ENCODE peak calls at places on chromosomes 1 and 21, in eight cellular contexts. D is endothelial cell of umbilical vein; U is choroid plexus epithelial cell; J is BE2C; B is AG04450; H is ovary; G is K562; Q is Jurkat, Clone E6-1. P is an unnamed sample.

GRCh38 chr1:174883361-174883760 is 116.4 kb upstream of the CACYBP start:
- DNase-seq in U (peak), H (no peak), J (no peak), B (no peak), G (no peak), D (peak), Q (no peak), P (peak)

GRCh38 chr1:39960461-39960958 is 5.6 kb downstream of the MFSD2A start:
- DNase-seq in D (no peak), G (peak), B (no peak), U (no peak), H (peak), Q (peak), J (peak), P (peak)

GRCh38 chr1:52193985-52194384 is 52.1 kb downstream of the ZFYVE9 start:
- DNase-seq in G (no peak), Q (no peak), U (no peak), J (no peak), D (no peak), H (no peak), B (no peak), P (no peak)

GRCh38 chr21:39034590-39035536 is 148.4 kb downstream of the PSMG1 start:
- DNase-seq in J (no peak), U (no peak), B (no peak), D (no peak), Q (no peak), H (no peak), G (no peak), P (no peak)

GRCh38 chr1:31372961-31373896 is at the start of gene FABP3:
- DNase-seq in U (peak), D (peak), G (peak), Q (no peak), B (no peak), J (peak), H (peak), P (no peak)

GRCh38 chr1:5955479-5955977 is 36.7 kb downstream of the NPHP4 start:
- DNase-seq in U (no peak), Q (no peak), G (no peak), H (no peak), B (no peak), J (no peak), D (no peak), P (no peak)

GRCh38 chr1:183810172-183810571 is 5.3 kb downstream of the RGL1 start:
- DNase-seq in J (no peak), B (no peak), Q (no peak), H (no peak), U (no peak), D (no peak), G (no peak), P (no peak)

GRCh38 chr1:52368383-52369172 is 2.6 kb upstream of the CC2D1B start:
- DNase-seq in Q (no peak), G (no peak), H (peak), D (peak), U (peak), B (no peak), J (peak), P (peak)

GRCh38 chr1:53521900-53522552 is 62.8 kb downstream of the DMRTB1 start:
- DNase-seq in B (no peak), D (no peak), U (no peak), H (no peak), Q (no peak), J (peak), G (no peak), P (no peak)

GRCh38 chr1:1068374-1069060 is 5.6 kb downstream of the RNF223 start:
- DNase-seq in U (no peak), B (no peak), D (no peak), J (no peak), G (no peak), Q (no peak), H (no peak), P (peak)
- H3K4me3 ChIP-seq in U (peak), B (peak), D (no peak), J (no peak), G (peak), Q (peak), H (peak), P (peak)

DNA sequence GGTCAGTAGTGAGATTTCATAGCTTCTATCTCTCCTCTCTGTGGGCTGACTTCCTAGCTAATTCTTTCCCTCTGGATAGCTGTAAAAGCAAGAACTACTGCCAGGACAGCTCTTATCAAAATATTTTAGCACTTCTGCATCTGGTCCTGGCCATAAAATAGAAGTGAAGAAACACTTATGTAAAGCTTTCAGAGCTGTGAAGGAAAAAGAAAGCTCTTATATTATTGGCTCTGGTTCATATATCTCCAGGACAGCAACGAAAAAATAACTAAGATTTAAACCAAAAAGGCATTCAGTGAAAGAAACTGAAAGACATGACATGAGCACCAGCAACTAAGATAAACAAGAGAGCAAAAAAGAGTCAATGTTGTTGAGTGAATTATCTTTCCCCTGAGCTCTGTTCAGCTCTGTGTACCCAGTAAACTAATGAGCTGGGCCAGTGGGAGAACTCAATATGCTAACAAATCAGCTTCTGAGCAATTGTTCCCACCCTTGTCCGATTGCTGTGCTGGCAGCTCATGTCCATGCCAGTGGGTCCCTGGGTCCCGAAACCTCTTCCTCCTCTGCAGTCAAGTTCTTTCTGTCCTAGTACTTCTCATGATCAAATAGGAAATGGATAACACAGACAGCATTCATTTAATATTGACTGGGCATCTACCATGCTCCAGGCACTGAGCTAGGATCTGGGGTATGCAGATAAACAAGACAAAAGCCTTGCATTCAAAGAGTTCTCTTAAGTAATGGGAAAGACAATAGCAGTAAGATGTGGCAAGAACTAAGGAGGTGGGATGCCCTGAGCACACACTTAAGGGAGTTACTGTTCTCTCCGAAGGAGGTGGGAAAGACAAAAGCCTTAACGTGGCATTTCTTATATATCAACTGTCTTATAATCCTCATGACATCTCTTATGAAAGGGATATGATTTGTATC is 45.3 kb upstream of the MAN1A2 start:
- DNase-seq in J (no peak), G (no peak), Q (no peak), B (no peak), H (no peak), U (no peak), D (no peak), P (no peak)
- H3K4me3 ChIP-seq in J (no peak), G (no peak), Q (no peak), B (no peak), H (no peak), U (no peak), D (no peak), P (no peak)

DNA sequence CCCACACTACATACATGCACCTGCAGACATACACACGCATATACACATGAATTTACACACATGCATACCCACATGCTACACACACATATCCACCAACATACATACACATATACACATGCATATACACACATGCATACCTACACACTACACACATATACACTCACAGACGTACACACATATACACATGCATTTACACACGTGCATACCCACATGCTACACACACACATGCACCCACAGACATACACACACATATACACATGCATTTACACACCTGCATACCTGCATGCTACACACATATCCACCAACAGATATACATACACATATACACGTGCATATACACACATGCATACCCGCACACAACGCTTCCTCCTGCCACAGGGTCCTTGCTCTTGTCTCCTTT is 61.2 kb upstream of the SLC25A33 start:
- DNase-seq in U (no peak), H (no peak), G (no peak), J (no peak), D (no peak), Q (no peak), B (no peak), P (no peak)
- H3K4me3 ChIP-seq in U (no peak), H (no peak), G (no peak), J (no peak), D (no peak), Q (no peak), B (no peak), P (no peak)

GRCh38 chr1:113812661-113813135 is 422 bp upstream of the RSBN1 start:
- DNase-seq in H (peak), D (no peak), J (no peak), B (no peak), G (peak), Q (no peak), U (peak), P (no peak)
- H3K4me3 ChIP-seq in H (peak), D (peak), J (peak), B (peak), G (peak), Q (peak), U (peak), P (peak)

GRCh38 chr1:228530951-228531731 is 44.0 kb downstream of the RNF187 start:
- DNase-seq in Q (no peak), B (no peak), J (no peak), U (no peak), D (no peak), H (no peak), G (no peak), P (no peak)

GRCh38 chr1:228528612-228529011 is 41.4 kb downstream of the RNF187 start:
- DNase-seq in H (no peak), B (no peak), U (no peak), J (no peak), G (no peak), Q (peak), D (no peak), P (no peak)

GRCh38 chr1:228527596-228527995 is 40.4 kb downstream of the RNF187 start:
- DNase-seq in U (no peak), G (no peak), Q (no peak), H (no peak), D (no peak), J (no peak), B (no peak), P (no peak)

GRCh38 chr1:228530086-228530758 is 43.0 kb downstream of the RNF187 start:
- DNase-seq in D (no peak), B (no peak), Q (no peak), H (no peak), G (no peak), J (no peak), U (no peak), P (no peak)
- H3K4me3 ChIP-seq in D (no peak), B (no peak), Q (no peak), H (no peak), G (no peak), J (no peak), U (no peak), P (no peak)

DNA sequence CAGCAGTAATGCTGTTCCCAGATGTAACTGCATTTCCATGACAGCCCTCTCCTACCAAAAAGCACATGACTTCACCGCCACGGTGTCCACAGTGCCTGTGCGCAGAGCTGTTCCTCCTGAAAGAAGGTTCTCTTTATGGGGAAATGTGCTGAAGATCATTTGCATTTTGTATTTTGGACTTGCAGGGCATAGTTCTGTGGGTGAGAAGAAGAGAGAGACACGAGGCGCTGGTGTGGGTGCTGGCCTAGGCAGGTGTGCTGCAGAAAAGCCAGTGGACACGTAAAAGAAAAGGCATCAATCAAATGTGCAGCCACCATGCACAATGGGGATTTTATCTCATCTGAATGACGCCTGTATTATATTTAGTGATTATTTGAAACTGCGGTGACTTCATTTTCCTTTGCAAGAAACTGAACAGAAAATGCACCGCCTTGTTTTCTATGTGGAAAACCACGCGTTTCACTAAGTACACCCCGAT is 21.3 kb downstream of the SLC37A1 start:
- DNase-seq in J (no peak), D (no peak), B (no peak), U (no peak), G (no peak), H (no peak), Q (no peak), P (no peak)
- H3K4me3 ChIP-seq in J (peak), D (no peak), B (no peak), U (no peak), G (no peak), H (no peak), Q (no peak), P (no peak)

GRCh38 chr21:18147678-18148077 is 97.0 kb upstream of the CHODL start:
- DNase-seq in G (no peak), B (no peak), U (peak), Q (no peak), D (no peak), H (no peak), J (no peak), P (no peak)

GRCh38 chr21:18153063-18153462 is 91.6 kb upstream of the CHODL start:
- DNase-seq in J (peak), D (peak), B (no peak), H (no peak), Q (no peak), G (no peak), U (peak), P (no peak)

GRCh38 chr21:18155508-18156193 is 89.0 kb upstream of the CHODL start:
- DNase-seq in U (peak), J (no peak), G (no peak), Q (peak), D (peak), B (no peak), H (no peak), P (no peak)

DNA sequence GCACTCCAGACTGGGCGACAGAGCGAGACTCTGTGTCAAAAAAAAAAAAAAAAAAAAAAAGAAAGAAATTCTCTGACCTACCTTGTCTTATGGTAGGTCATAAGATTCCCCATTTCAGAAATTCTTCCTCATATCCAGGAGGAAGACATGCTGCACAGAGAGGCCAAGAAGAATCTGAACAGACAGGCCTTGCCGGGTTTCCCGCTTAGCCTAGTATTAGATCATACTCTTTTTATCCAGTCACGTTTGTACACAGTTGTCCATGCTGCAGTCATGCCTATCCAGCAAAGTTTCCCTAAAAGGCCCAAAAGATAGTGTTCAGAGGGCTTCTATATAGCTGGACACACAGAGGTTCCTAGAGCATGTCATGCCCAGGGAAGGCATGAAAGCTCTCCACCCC is 93.6 kb upstream of the CHODL start:
- DNase-seq in U (no peak), B (no peak), D (no peak), G (no peak), H (no peak), J (no peak), Q (no peak), P (no peak)
- H3K4me3 ChIP-seq in U (no peak), B (no peak), D (no peak), G (no peak), H (no peak), J (no peak), Q (no peak), P (no peak)

GRCh38 chr1:8420318-8420717 is 102.4 kb downstream of the SLC45A1 start:
- DNase-seq in J (no peak), G (no peak), B (no peak), Q (no peak), H (no peak), U (no peak), D (no peak), P (no peak)

GRCh38 chr1:8421721-8422120 is 103.8 kb downstream of the SLC45A1 start:
- DNase-seq in J (no peak), Q (no peak), U (peak), D (no peak), G (no peak), H (no peak), B (no peak), P (no peak)

GRCh38 chr1:8418301-8418700 is 100.4 kb downstream of the SLC45A1 start:
- DNase-seq in H (no peak), J (no peak), G (no peak), U (no peak), B (no peak), Q (no peak), D (no peak), P (no peak)

GRCh38 chr1:8419172-8419571 is 101.3 kb downstream of the SLC45A1 start:
- DNase-seq in D (no peak), U (peak), B (no peak), Q (no peak), J (no peak), G (no peak), H (no peak), P (no peak)

DNA sequence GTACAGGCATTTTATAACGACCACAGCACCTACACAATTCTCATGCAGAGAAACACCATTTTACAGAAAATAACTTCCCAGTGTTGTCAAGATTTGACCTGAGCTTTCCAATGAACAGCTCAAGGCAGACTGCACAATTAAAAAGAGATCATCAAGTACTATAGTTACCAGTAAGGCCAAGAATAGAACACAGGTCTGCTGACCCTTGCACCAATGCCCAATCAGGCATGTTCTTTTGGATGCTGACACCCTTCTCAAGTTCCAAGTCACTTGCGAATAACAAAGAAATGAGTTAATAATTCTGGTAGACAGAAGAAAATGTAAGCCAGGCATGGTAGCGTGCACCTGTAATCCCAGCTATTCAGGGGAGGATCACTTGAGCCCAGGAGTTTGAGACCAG is 101.9 kb downstream of the SLC45A1 start:
- DNase-seq in Q (no peak), H (no peak), D (no peak), B (no peak), J (no peak), U (peak), G (no peak), P (no peak)
- H3K4me3 ChIP-seq in Q (no peak), H (peak), D (no peak), B (peak), J (no peak), U (peak), G (no peak), P (peak)

DNA sequence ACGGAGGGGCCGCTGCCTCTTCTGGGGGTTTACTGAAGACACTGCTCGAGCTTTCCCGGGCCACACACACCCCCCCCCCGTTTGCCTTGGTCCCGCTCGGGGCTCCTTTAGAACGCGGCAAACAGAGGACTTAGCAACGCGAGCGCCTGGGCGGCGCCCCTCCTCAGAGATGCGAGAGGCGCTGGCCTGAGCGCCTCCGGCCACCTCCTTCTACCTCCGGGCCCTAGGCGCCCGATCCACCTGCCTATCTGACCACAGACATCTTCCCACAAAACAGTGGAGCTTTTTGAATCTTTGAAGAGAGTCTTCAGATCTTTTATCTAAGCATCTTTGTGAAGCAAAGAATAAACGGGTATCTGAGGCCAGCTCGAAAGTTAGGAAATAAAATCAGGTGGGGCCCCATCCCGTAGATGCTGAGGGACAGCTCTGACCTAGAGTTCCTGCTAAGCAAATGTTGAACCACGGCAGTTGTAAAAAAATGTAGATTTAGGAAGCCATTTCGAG is 436 bp upstream of the TTLL7 start:
- DNase-seq in B (peak), J (peak), Q (no peak), G (peak), U (peak), D (peak), H (no peak), P (no peak)
- H3K4me3 ChIP-seq in B (peak), J (peak), Q (peak), G (peak), U (peak), D (peak), H (peak), P (peak)

DNA sequence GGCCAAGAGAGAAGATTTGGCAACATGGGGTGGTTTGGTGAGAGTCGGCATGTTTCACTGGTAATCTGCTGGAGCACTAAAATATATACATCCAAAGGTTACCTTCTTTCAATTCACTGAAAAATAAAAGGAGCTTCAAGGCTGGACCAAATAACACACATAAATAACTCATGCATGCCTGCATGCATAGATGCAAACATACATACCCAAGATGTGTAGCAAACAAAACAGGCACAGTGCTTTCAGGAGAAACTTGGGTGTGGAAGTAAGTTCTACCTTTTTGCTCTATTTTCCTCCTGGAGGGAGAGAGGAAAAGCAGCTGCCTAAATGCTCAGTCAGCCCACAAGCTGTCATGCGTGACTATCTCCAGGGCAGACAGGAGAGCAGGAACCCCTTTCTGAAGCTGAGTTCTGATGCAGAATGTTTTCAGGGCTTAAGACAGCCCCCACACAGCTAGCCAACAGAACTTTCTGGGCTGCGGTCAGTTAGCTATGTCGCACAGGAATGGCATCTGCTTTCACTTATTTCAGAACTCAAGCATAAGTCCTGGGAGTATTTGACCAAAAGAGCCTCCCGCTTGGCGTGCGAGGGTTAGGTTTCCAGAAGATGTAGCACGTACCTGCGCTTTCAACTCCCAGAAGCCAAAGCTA is 166.2 kb downstream of the TOMM20 start:
- DNase-seq in H (no peak), U (peak), B (peak), G (peak), Q (no peak), D (no peak), J (peak), P (no peak)
- H3K4me3 ChIP-seq in H (no peak), U (peak), B (peak), G (no peak), Q (no peak), D (no peak), J (no peak), P (peak)